ENCODE peak calls at places on chromosomes 7 and 10, in five cellular contexts. O is choroid plexus epithelial cell, X is HFF-Myc, C is fibroblast of mammary gland, T is psoas muscle. Y is an unnamed sample.

GRCh38 chr10:68989317-68989990 is 851 bp downstream of the KIFBP start:
- DNase-seq in O (peak; percentile 29), T (no peak), C (peak; percentile 22), X (no peak), Y (no peak)

GRCh38 chr7:55432937-55433784 is 68.0 kb downstream of the LANCL2 start:
- DNase-seq in O (peak; percentile 74), X (no peak), C (peak; percentile 58), T (no peak), Y (peak; percentile 71)

GRCh38 chr10:7901261-7901660 is 83.0 kb downstream of the TAF3 start:
- DNase-seq in C (no peak), T (no peak), X (no peak), O (no peak), Y (no peak)

GRCh38 chr7:13725591-13725990 is 263.9 kb downstream of the ETV1 start:
- DNase-seq in O (no peak), C (peak; percentile 8), T (no peak), X (no peak), Y (no peak)

GRCh38 chr7:152733286-152733934 is 26.1 kb upstream of the ACTR3B start:
- DNase-seq in C (peak; percentile 32), T (no peak), X (no peak), O (no peak), Y (peak; percentile 24)

GRCh38 chr7:44195901-44196300 is 4.9 kb upstream of the YKT6 start:
- DNase-seq in T (no peak), X (no peak), C (peak; percentile 33), O (no peak), Y (no peak)

GRCh38 chr10:373516-374309 is 238.5 kb downstream of the ZMYND11 start:
- DNase-seq in X (peak; percentile 74), C (peak; percentile 43), T (no peak), O (peak; percentile 88), Y (peak; percentile 73)

GRCh38 chr7:37329940-37330339 is 118.7 kb downstream of the ELMO1 start:
- DNase-seq in T (no peak), C (no peak), X (no peak), O (no peak), Y (no peak)

GRCh38 chr7:88664630-88665233 is 94.8 kb upstream of the ZNF804B start:
- DNase-seq in O (peak; percentile 66), X (no peak), T (no peak), C (peak; percentile 6), Y (peak; percentile 76)

GRCh38 chr10:90986136-90986760 is 65.4 kb upstream of the ANKRD1 start:
- DNase-seq in X (no peak), C (no peak), T (no peak), O (no peak), Y (no peak)
- H3K4me3 ChIP-seq in X (no peak overlapping the region), C (no peak overlapping the region), T (no peak overlapping the region), O (no peak overlapping the region), Y (no peak overlapping the region)

DNA sequence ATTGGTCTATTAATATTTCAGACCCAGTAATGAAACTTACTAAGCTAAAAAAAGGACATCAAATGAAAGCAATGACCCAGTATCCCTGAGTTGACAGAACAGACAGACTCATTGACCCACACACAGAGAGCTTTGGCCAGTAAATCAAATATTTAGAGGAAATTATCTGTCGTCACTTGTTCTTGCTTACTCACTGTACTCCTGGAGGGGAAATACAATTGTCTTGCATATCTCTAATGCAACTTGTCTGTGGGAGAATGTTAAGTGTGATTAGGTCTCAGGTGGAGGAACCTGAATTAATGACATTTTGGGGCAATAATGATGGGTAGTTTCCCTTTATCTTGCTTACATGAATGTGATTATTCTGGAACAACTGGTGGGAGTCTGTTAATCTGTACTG is 80.4 kb downstream of the CUBN start:
- DNase-seq in X (no peak), O (no peak), C (peak; percentile 62), T (no peak), Y (no peak)
- TF ChIP-seq CTCF in X (no peak), O (no peak), C (no peak), T (no peak), Y (no peak)

DNA sequence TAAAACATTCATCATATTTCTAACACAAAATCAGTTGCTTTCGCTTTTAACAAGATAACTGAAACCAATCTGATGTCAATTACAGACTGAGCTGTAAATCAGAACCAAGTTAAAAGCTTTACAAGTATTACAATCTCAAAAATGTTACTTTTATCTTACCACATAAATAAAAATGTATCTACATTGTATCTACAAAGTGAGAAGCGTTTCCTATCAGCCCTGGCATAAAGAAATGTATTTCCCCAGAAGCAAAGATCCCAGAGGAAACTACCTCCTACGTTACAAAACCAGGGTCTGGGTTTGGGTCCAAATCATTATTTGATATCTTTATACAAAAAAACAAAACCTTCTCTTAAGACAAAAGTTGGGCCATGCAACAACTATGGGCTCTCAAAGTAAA is 2.6 kb downstream of the SMURF1 start:
- DNase-seq in O (no peak), X (no peak), C (no peak), T (no peak), Y (no peak)
- H3K4me3 ChIP-seq in O (peak overlapping the region; percentile 56), X (peak overlapping the region; percentile 57), C (peak overlapping the region; percentile 66), T (peak overlapping the region; percentile 99), Y (peak overlapping the region; percentile 70)

GRCh38 chr10:34029455-34029854 is 695.0 kb upstream of the NRP1 start:
- DNase-seq in X (no peak), O (no peak), T (no peak), C (no peak), Y (no peak)

GRCh38 chr10:34022195-34022594 is 687.7 kb upstream of the NRP1 start:
- DNase-seq in O (no peak), T (no peak), X (no peak), C (no peak), Y (no peak)

GRCh38 chr10:34028936-34029335 is 694.5 kb upstream of the NRP1 start:
- DNase-seq in O (no peak), C (no peak), T (no peak), X (no peak), Y (no peak)

GRCh38 chr10:34024708-34025425 is 690.4 kb upstream of the NRP1 start:
- DNase-seq in X (no peak), C (peak; percentile 67), T (peak; percentile 35), O (peak; percentile 50), Y (peak; percentile 44)
- TF ChIP-seq CTCF in X (peak; percentile 2), C (no peak), T (no peak), O (peak; percentile 19), Y (no peak)

GRCh38 chr7:77282897-77283296 is 83.3 kb upstream of the FGL2 start:
- DNase-seq in T (no peak), C (no peak), X (no peak), O (no peak), Y (no peak)

GRCh38 chr7:77281780-77282478 is 82.3 kb upstream of the FGL2 start:
- DNase-seq in X (no peak), C (no peak), T (no peak), O (no peak), Y (no peak)

GRCh38 chr7:77284005-77284404 is 84.4 kb upstream of the FGL2 start:
- DNase-seq in O (no peak), T (no peak), X (no peak), C (no peak), Y (no peak)

GRCh38 chr7:77288676-77289320 is 89.2 kb upstream of the FGL2 start:
- DNase-seq in X (no peak), O (no peak), T (no peak), C (no peak), Y (peak; percentile 18)

DNA sequence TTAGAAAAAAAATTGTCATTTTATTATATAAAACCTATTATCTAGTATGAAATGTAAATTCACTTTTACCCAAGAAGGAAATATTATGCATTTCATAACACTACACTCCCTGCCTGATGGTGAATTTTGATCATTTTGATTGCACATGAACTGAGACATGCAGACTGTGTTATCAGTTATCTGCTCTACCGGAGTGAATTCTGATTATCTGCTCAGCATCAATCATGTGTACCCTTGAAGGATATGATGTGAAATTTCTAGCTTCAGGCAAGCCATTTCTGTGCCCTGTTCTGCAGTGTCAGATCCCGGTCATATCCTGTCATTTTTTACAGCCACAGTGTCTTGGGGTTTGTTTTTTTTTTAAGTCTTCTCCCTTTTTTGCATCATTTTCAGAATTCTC is 85.0 kb upstream of the FGL2 start:
- DNase-seq in X (no peak), O (no peak), T (no peak), C (no peak), Y (no peak)
- H3K4me3 ChIP-seq in X (no peak overlapping the region), O (no peak overlapping the region), T (no peak overlapping the region), C (no peak overlapping the region), Y (no peak overlapping the region)

GRCh38 chr10:12535656-12536055 is 186.3 kb downstream of the CAMK1D start:
- DNase-seq in X (no peak), O (peak; percentile 52), C (no peak), T (no peak), Y (no peak)
- TF ChIP-seq CTCF in X (no peak), O (no peak), C (no peak), T (no peak), Y (no peak)

GRCh38 chr10:110618206-110618605 is 25.9 kb upstream of the RBM20 start:
- DNase-seq in T (no peak), O (no peak), C (no peak), X (no peak), Y (no peak)
- H3K4me3 ChIP-seq in T (no peak overlapping the region), O (no peak overlapping the region), C (no peak overlapping the region), X (no peak overlapping the region), Y (no peak overlapping the region)